ENCODE peak calls at places on chromosomes 13 and 19, in ten cellular contexts. C, A, W, X, V, N, B, G, K and U are unnamed samples. For H3K36me3, the result is how much of the 10 kb centered on the place peaks cover.

GRCh38 chr13:98171806-98172569 is 5.1 kb downstream of the RNF113B start:
- DNase-seq in K (no peak), A (no peak), G (peak), V (no peak), X (no peak), C (peak), B (peak), N (no peak), W (no peak), U (peak)

GRCh38 chr19:35153701-35154534 is 617 bp upstream of the FXYD5 start:
- DNase-seq in B (peak), V (peak), N (no peak), G (no peak), K (no peak), W (no peak), C (no peak), X (no peak), A (no peak), U (no peak)

GRCh38 chr19:3403489-3404323 is 37.3 kb downstream of the NFIC start:
- DNase-seq in A (peak), V (no peak), K (no peak), C (peak), W (no peak), X (peak), B (peak), G (peak), N (peak), U (peak)

GRCh38 chr19:13833330-13834265 is 38.4 kb downstream of the ZSWIM4 start:
- DNase-seq in B (peak), V (peak), X (peak), W (peak), C (peak), A (no peak), G (peak), N (peak), K (no peak), U (peak)

GRCh38 chr13:35796627-35797026 is 320.1 kb upstream of the MAB21L1 start:
- DNase-seq in C (no peak), B (no peak), V (no peak), W (no peak), N (no peak), A (no peak), K (no peak), G (no peak), X (no peak), U (no peak)

GRCh38 chr19:51548891-51549305 is 17.4 kb upstream of the SIGLEC6 start:
- DNase-seq in K (no peak), X (no peak), W (no peak), V (no peak), A (no peak), C (no peak), N (peak), B (no peak), G (no peak), U (no peak)

GRCh38 chr19:10389863-10390262 is 9.5 kb upstream of the TYK2 start:
- DNase-seq in B (peak), A (no peak), N (no peak), G (no peak), W (no peak), C (no peak), V (no peak), X (no peak), K (no peak), U (no peak)

GRCh38 chr19:29775575-29775900 is 36.3 kb upstream of the CCNE1 start:
- DNase-seq in K (no peak), A (no peak), X (no peak), G (no peak), B (no peak), C (no peak), W (no peak), N (no peak), V (no peak), U (no peak)

GRCh38 chr13:50085063-50085462 is 69.8 kb downstream of the KCNRG start:
- DNase-seq in N (no peak), A (no peak), G (no peak), C (no peak), K (no peak), V (no peak), W (no peak), X (no peak), B (peak), U (no peak)

GRCh38 chr19:53853707-53854106 is 14.0 kb upstream of the MYADM start:
- DNase-seq in B (no peak), K (no peak), G (no peak), W (no peak), V (no peak), C (no peak), X (no peak), A (no peak), N (no peak), U (no peak)

GRCh38 chr19:13153627-13154240 is 3.5 kb downstream of the IER2 start:
- DNase-seq in V (no peak), B (peak), W (no peak), N (no peak), G (peak), K (no peak), C (no peak), A (no peak), X (no peak), U (no peak)

GRCh38 chr13:43289458-43290255 is 266.3 kb downstream of the DNAJC15 start:
- DNase-seq in G (no peak), B (no peak), A (no peak), N (no peak), X (no peak), K (no peak), W (no peak), C (no peak), V (no peak), U (no peak)

GRCh38 chr13:98910501-98910951 is 67.3 kb downstream of the DOCK9 start:
- DNase-seq in K (no peak), G (no peak), W (no peak), B (peak), A (no peak), V (no peak), C (peak), X (no peak), N (no peak), U (no peak)

DNA sequence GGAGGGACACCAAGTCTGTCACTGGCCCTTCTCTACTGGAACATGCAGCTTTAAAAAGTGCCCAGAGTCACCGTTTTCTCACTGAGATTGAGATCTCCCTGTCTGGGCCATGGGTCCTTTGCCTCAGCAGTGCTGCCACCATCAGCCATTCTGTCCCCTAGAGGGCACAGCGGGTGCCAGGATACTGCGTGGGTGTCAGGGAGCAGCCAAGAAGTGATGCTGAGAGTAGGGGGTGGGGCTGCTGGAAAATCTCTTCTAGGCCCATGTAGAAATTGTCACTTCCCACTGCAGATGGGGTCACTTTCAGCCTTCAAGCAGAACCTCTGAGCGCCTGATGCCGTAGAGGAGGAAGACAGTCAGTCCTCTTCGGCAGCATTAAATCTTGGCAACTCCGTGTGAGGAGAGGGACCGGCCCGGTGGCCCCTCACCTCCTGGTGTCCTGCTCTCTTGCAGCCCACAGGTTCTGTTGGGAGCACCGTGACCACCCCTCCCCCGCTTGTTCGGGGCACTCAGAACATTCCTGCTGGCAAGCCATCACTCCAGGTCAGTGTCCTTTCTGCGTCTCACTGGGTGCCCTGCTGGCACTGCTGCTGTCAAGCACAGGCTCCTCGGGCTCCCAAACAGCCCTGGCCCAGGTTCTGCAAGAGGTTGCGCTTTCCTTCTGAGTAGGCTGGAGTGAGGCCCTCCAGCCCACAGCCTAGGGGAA is 21.4 kb downstream of the TSSK6 start:
- DNase-seq in C (no peak), X (no peak), B (no peak), N (no peak), W (no peak), A (no peak), K (no peak), G (no peak), V (no peak), U (no peak)
- H3K36me3 ChIP-seq in C (half or more), X (half or more), B (half or more), N (under half), W (half or more), A (under half), K (under half), G (under half), V (half or more), U (under half)

GRCh38 chr19:20664917-20665781 is 3.8 kb upstream of the ZNF626 start:
- DNase-seq in G (peak), K (no peak), A (no peak), C (peak), V (no peak), W (no peak), X (no peak), N (no peak), B (peak), U (no peak)
- H3K36me3 ChIP-seq in G (under half), K (under half), A (under half), C (under half), V (under half), W (under half), X (under half), N (under half), B (under half), U (under half)

DNA sequence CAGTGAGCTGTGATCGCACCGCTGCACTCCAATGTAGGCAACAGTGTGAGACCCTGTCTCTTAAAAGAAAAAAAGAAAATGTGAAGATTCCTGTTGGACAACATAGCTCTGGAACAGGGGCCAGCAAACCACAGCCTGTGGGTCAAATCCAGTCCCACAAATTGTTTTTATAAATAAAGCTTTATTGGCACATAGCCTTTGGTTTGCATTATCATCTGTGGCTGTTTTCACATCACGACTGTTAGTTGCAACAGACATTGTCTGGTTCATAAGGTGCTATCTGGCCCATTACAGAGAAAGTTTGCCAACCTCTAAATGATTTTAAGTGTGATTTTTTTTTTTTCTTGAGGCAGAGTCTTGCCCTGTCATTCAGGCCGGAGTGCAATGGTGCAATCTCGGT is 49.4 kb upstream of the USE1 start:
- DNase-seq in B (no peak), N (no peak), C (no peak), G (no peak), X (no peak), V (no peak), W (no peak), K (no peak), A (no peak), U (no peak)
- H3K36me3 ChIP-seq in B (half or more), N (under half), C (half or more), G (under half), X (half or more), V (half or more), W (half or more), K (under half), A (under half), U (half or more)

GRCh38 chr19:18929311-18929710 is 9.8 kb downstream of the DDX49 start:
- DNase-seq in B (no peak), C (no peak), W (no peak), K (no peak), N (no peak), G (no peak), V (no peak), A (no peak), X (no peak), U (no peak)
- H3K36me3 ChIP-seq in B (under half), C (half or more), W (half or more), K (under half), N (under half), G (under half), V (under half), A (under half), X (under half), U (under half)

GRCh38 chr13:19961924-19962323 is 3.4 kb downstream of the ZMYM2 start:
- DNase-seq in W (no peak), V (no peak), G (no peak), X (no peak), C (no peak), K (no peak), B (no peak), N (no peak), A (no peak), U (no peak)

GRCh38 chr13:19959831-19960672 is 1.5 kb downstream of the ZMYM2 start:
- DNase-seq in K (peak), B (peak), W (peak), X (peak), N (peak), G (peak), V (peak), A (peak), C (peak), U (peak)

GRCh38 chr13:19960673-19961015 is 2.1 kb downstream of the ZMYM2 start:
- DNase-seq in N (no peak), C (no peak), G (no peak), W (no peak), V (no peak), B (no peak), A (no peak), X (no peak), K (no peak), U (no peak)

GRCh38 chr13:19961484-19961883 is 3.0 kb downstream of the ZMYM2 start:
- DNase-seq in W (no peak), B (no peak), V (no peak), C (no peak), G (no peak), K (no peak), X (no peak), N (no peak), A (no peak), U (no peak)

GRCh38 chr13:19962894-19963293 is 4.4 kb downstream of the ZMYM2 start:
- DNase-seq in V (no peak), N (no peak), K (no peak), B (no peak), G (no peak), C (no peak), X (no peak), A (no peak), W (no peak), U (no peak)
- H3K36me3 ChIP-seq in V (under half), N (under half), K (under half), B (under half), G (under half), C (half or more), X (under half), A (under half), W (half or more), U (under half)

GRCh38 chr19:49798574-49798973 is 14.5 kb downstream of the FUZ start:
- DNase-seq in V (no peak), W (no peak), K (no peak), A (no peak), N (no peak), X (no peak), G (no peak), C (no peak), B (no peak), U (no peak)

GRCh38 chr19:49799798-49800376 is 13.2 kb downstream of the FUZ start:
- DNase-seq in X (no peak), C (no peak), B (no peak), K (no peak), V (no peak), A (no peak), G (no peak), N (no peak), W (no peak), U (no peak)

GRCh38 chr19:49800771-49801170 is 12.3 kb downstream of the FUZ start:
- DNase-seq in G (no peak), X (no peak), C (no peak), N (no peak), W (no peak), A (no peak), B (no peak), K (no peak), V (no peak), U (no peak)

GRCh38 chr19:49801401-49801888 is 11.6 kb downstream of the FUZ start:
- DNase-seq in K (no peak), X (no peak), W (peak), V (no peak), N (no peak), B (no peak), C (no peak), A (no peak), G (peak), U (no peak)

DNA sequence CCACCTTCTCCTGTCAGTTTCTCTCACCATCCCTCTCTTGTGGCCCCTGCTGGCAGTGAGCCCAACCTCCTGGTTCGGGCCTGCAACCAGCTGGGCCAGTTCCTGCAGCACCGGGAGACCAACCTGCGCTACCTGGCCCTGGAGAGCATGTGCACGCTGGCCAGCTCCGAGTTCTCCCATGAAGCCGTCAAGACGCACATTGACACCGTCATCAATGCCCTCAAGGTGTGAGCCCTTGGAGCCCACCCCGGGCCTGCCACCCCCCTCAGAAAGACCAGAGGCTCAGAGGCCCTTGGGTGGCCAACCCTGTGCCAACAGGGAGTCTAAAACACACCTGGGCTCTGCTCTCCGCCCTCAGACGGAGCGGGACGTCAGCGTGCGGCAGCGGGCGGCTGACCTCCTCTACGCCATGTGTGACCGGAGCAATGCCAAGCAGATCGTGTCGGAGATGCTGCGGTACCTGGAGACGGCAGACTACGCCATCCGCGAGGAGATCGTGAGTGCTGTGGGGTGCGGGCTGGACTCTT is 13.8 kb downstream of the FUZ start:
- DNase-seq in C (no peak), B (no peak), V (no peak), K (no peak), X (no peak), G (no peak), N (no peak), W (no peak), A (no peak), U (no peak)
- H3K36me3 ChIP-seq in C (half or more), B (half or more), V (half or more), K (under half), X (half or more), G (under half), N (under half), W (half or more), A (half or more), U (under half)